ENCODE peak calls at places on chromosomes 7 and 10, in six cellular contexts. V is mesendoderm, U is endothelial cell of umbilical vein, H is A549, I is neuronal stem cell, Z is PC-9. C is an unnamed sample.

GRCh38 chr10:110171032-110171431 is 36.4 kb upstream of the MXI1 start:
- DNase-seq in V (peak; percentile 55), U (no peak), Z (peak; percentile 40), H (no peak), I (no peak), C (no peak)

GRCh38 chr7:84372155-84372621 is 177.6 kb upstream of the SEMA3A start:
- DNase-seq in H (no peak), U (no peak), I (no peak), V (no peak), Z (no peak), C (peak; percentile 99)

GRCh38 chr7:102255501-102255900 is 31.2 kb upstream of the SH2B2 start:
- DNase-seq in H (no peak), Z (no peak), I (no peak), U (no peak), V (no peak), C (no peak)

GRCh38 chr10:79221110-79222051 is 125.9 kb upstream of the PPIF start:
- DNase-seq in I (no peak), H (no peak), U (peak; percentile 66), V (peak; percentile 35), Z (no peak), C (peak; percentile 91)

GRCh38 chr7:96174812-96175211 is 147.1 kb downstream of the SLC25A13 start:
- DNase-seq in I (no peak), V (peak; percentile 18), U (no peak), H (no peak), Z (no peak), C (no peak)

GRCh38 chr10:88114368-88114767 is 250.9 kb downstream of the PTEN start:
- DNase-seq in Z (no peak), H (peak; percentile 62), V (peak; percentile 80), I (no peak), U (peak; percentile 51), C (peak; percentile 14)

GRCh38 chr7:154592392-154592791 is 410.5 kb downstream of the PAXIP1 start:
- DNase-seq in H (no peak), U (no peak), V (no peak), I (no peak), Z (peak; percentile 32), C (no peak)

GRCh38 chr7:16564909-16565426 is 38.3 kb downstream of the LRRC72 start:
- DNase-seq in H (peak; percentile 59), I (peak; percentile 37), Z (peak; percentile 70), V (peak; percentile 79), U (peak; percentile 64), C (peak; percentile 71)

GRCh38 chr7:11524476-11525398 is 307.3 kb downstream of the THSD7A start:
- DNase-seq in Z (no peak), I (no peak), V (no peak), H (no peak), U (no peak), C (no peak)

GRCh38 chr10:44949127-44949802 is 10.3 kb upstream of the RASSF4 start:
- DNase-seq in V (no peak), H (no peak), Z (no peak), I (no peak), U (no peak), C (no peak)

GRCh38 chr10:44951827-44952226 is 7.8 kb upstream of the RASSF4 start:
- DNase-seq in H (no peak), V (no peak), U (no peak), Z (no peak), I (no peak), C (no peak)

GRCh38 chr10:44949915-44950314 is 9.7 kb upstream of the RASSF4 start:
- DNase-seq in V (no peak), U (no peak), Z (no peak), I (no peak), H (no peak), C (no peak)

GRCh38 chr10:44948713-44949112 is 10.9 kb upstream of the RASSF4 start:
- DNase-seq in H (no peak), U (no peak), Z (no peak), I (no peak), V (no peak), C (no peak)

DNA sequence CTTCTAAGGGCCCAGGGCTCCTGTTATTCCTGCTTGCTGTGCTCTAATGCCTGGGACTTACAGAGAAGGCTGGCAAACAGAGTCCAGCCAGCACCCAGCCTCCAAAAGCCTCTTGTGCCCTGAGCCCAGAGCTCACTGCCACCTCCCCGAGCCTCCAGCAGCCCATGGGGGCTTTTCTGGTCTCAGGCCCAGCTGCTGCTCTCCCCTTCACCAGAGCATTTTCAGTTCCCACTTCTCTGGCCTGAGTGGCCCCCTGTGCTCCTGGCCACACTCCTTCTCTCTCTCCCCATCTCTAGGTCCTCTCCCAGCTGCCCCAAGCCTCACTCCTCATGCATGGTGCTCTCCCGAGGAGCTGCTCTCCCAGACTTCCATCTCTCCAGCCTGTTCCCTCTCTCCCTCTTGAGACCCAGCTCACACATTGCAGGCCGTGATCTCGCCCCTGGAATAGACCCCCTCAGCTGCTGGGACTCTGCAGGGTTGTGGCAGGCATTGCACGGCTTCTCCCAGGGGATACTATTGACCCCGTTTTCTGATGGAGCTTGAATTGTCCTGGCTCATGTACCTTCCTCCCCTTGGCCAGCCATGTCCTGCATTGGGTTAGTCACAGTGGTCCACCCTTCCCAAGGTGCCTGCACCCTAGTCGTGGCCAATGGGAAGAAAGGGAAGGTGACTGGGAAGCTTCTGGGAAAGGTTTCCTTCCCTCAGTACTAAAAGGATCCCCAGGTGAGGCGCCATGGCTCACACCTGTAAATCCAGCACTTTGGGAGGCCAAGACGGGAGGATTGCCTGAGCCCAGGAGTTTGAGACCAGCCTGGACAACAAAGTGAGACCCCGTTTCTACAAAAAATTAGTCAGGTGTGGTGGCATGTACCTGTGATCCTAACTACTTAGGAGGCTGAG is 9.0 kb upstream of the RASSF4 start:
- DNase-seq in H (no peak), Z (no peak), V (no peak), I (no peak), U (no peak), C (no peak)
- H3K4me2 ChIP-seq in H (no peak overlapping the region), Z (no peak overlapping the region), V (no peak overlapping the region), I (no peak overlapping the region), U (no peak overlapping the region), C (no peak overlapping the region)

DNA sequence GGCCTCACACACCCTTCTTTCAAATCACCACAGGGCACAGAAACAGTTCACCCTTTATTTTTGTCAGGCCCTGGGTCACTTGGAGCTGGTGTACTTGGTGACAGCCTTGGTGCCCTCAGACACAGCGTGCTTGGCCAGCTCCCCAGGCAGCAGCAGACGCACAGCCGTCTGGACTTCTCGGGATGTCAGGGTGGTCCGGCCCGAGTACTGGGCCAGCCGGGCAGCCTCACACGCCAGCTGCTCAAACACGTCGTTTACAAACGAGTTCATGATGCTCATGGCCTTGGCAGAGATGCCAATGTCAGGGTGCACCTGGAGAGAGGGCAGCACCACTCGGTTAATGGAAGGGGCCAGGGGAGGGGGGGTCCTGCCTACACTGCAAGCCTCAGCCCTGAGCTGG is 2.5 kb downstream of the H2BK1 start:
- DNase-seq in U (no peak), V (no peak), I (no peak), H (no peak), Z (no peak), C (no peak)
- H3K4me2 ChIP-seq in U (no peak overlapping the region), V (no peak overlapping the region), I (no peak overlapping the region), H (no peak overlapping the region), Z (no peak overlapping the region), C (no peak overlapping the region)

DNA sequence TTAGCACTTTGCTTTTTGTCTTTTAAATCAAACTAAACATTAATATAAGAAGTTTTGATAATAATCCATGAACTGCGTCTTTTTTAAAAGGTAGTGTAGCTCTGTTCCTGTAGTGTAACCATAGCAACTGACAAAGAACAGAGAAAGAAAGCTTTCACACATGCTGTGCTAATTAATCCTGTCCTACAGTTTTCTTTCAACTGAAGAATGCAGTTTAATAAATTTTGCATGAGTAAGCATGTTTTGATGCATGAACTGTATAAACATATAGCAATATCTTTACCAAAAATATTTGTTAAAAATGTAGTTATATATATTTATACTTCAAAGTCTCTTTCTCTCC is 311.6 kb upstream of the FZD1 start:
- DNase-seq in V (peak; percentile 72), U (no peak), I (peak; percentile 66), Z (no peak), H (no peak), C (peak; percentile 23)
- H3K4me2 ChIP-seq in V (no peak overlapping the region), U (no peak overlapping the region), I (peak overlapping the region; percentile 45), Z (no peak overlapping the region), H (no peak overlapping the region), C (no peak overlapping the region)

GRCh38 chr10:14025790-14026189 is 304.9 kb downstream of the FRMD4A start:
- DNase-seq in Z (no peak), U (no peak), V (no peak), H (no peak), I (no peak), C (no peak)

GRCh38 chr10:14025283-14025682 is 305.4 kb downstream of the FRMD4A start:
- DNase-seq in V (no peak), I (no peak), H (no peak), U (no peak), Z (no peak), C (no peak)

GRCh38 chr10:14023612-14024348 is 306.9 kb downstream of the FRMD4A start:
- DNase-seq in V (peak; percentile 43), H (no peak), U (no peak), Z (no peak), I (no peak), C (no peak)

GRCh38 chr10:14022954-14023353 is 307.8 kb downstream of the FRMD4A start:
- DNase-seq in U (no peak), Z (no peak), H (no peak), I (no peak), V (no peak), C (peak; percentile 69)

DNA sequence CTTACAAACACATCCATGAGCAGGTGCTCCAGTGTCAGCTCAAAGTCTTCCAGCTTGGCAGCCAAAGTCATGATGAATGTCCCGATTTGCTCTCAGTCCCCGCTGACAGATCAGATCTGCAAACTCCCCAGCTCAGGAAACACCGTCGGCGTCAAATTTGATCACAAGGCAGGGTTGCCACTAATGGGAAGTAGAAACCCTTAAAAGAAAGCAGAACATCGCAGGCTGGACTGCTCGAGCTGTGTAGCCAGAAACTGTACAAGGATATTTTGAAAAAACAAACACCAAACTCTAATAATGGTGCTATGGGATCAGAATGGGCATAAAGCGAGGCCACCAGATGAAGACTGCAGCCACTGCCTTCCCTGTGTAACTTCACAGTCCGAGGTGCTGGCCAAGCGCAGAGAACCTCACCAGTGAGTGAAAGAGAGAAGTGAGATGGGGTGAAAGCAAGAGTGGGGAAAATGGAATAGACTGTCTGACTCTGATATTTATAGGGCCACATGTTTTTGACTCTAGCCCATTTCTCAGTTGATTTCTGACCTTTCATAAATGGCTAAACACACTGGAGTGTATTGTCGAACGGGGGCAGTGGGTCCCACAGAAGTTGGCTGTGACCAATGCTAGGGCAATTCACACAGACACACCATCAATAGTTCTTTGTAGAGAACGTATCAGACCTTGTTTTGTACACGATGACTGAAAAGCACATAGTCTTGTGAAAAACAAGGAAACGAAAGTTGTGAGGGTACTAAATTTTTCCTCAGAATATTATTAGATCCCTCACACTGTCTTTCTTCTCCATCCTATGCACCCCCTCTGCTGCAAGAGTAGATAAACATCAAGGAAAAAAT is 306.1 kb downstream of the FRMD4A start:
- DNase-seq in V (no peak), Z (no peak), I (no peak), H (no peak), U (no peak), C (no peak)
- H3K4me2 ChIP-seq in V (no peak overlapping the region), Z (no peak overlapping the region), I (no peak overlapping the region), H (no peak overlapping the region), U (no peak overlapping the region), C (no peak overlapping the region)

DNA sequence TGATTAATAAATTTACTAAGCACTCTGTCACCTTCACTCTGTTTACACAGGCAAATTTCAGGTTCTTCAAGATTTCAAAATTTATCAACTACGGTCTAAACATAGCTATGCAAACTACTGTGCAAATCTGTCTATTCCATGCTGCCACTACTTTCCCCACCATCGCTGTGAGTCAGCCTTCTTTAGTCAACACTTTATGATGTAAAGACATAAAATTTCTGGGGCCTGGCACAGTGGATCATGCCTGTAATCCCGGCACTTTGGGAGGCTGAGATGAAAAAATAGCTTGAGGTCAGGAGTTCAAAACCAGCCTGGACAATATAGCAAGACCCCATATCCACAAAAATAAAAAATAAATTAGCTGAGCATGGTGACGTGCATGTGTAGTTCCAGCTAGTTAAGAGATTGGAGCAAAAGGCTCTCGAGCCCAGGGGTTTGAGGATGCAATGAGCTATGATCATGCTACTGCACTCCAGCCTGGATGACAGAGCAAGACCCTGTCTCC is 42.6 kb downstream of the CNOT4 start:
- DNase-seq in Z (no peak), H (peak; percentile 23), V (no peak), U (no peak), I (no peak), C (no peak)
- H3K4me2 ChIP-seq in Z (no peak overlapping the region), H (peak overlapping the region; percentile 53), V (no peak overlapping the region), U (no peak overlapping the region), I (no peak overlapping the region), C (no peak overlapping the region)